ENCODE peak calls at places on chromosomes 13 and 19, in six cellular contexts. L is WTC11, P is K562, O is H1, Q is endothelial cell of umbilical vein, X is HepG2. K is an unnamed sample.

GRCh38 chr13:107993239-107993948 is 221.9 kb downstream of the LIG4 start:
- DNase-seq in L (no peak), P (peak; percentile 22), O (no peak), Q (no peak), X (no peak), K (no peak)

GRCh38 chr19:11478167-11479089 is 2.4 kb downstream of the ELAVL3 start:
- DNase-seq in L (no peak), P (peak; percentile 10), O (no peak), Q (no peak), X (no peak), K (no peak)

GRCh38 chr19:16883518-16883917 is 5.3 kb upstream of the F2RL3 start:
- DNase-seq in L (no peak), P (no peak), O (no peak), Q (no peak), X (no peak), K (no peak)

GRCh38 chr13:95512957-95513356 is 39.6 kb upstream of the CLDN10 start:
- DNase-seq in L (no peak), P (no peak), O (no peak), Q (no peak), X (no peak), K (no peak)

GRCh38 chr19:16677060-16677459 is 16.1 kb downstream of the TMEM38A start:
- DNase-seq in L (no peak), P (no peak), O (no peak), Q (no peak), X (no peak), K (no peak)

GRCh38 chr13:113552786-113553540 is 31.6 kb upstream of the TFDP1 start:
- DNase-seq in L (no peak), P (no peak), O (peak; percentile 38), Q (peak; percentile 97), X (no peak), K (no peak)

GRCh38 chr19:13629687-13630357 is 123.5 kb upstream of the CACNA1A start:
- DNase-seq in L (no peak), P (no peak), O (no peak), Q (no peak), X (no peak), K (no peak)

GRCh38 chr13:33281951-33282595 is 3.5 kb downstream of the STARD13 start:
- DNase-seq in L (no peak), P (no peak), O (no peak), Q (peak; percentile 69), X (no peak), K (no peak)

GRCh38 chr13:95099541-95099940 is 201.7 kb downstream of the ABCC4 start:
- DNase-seq in L (no peak), P (no peak), O (no peak), Q (peak; percentile 72), X (peak; percentile 36), K (peak; percentile 93)

GRCh38 chr19:1250374-1251232 is 2.2 kb downstream of the MIDN start:
- DNase-seq in L (peak; percentile 79), P (no peak), O (no peak), Q (peak; percentile 54), X (peak; percentile 68), K (no peak)

GRCh38 chr19:12794196-12794921 is 3.1 kb downstream of the JUNB start:
- DNase-seq in L (no peak), P (no peak), O (no peak), Q (no peak), X (no peak), K (no peak)

GRCh38 chr13:72194531-72194930 is 327.5 kb upstream of the DACH1 start:
- DNase-seq in L (no peak), P (no peak), O (no peak), Q (peak; percentile 43), X (no peak), K (no peak)

GRCh38 chr13:102983496-102983895 is 82.7 kb downstream of the SLC10A2 start:
- DNase-seq in L (no peak), P (no peak), O (no peak), Q (no peak), X (no peak), K (no peak)

DNA sequence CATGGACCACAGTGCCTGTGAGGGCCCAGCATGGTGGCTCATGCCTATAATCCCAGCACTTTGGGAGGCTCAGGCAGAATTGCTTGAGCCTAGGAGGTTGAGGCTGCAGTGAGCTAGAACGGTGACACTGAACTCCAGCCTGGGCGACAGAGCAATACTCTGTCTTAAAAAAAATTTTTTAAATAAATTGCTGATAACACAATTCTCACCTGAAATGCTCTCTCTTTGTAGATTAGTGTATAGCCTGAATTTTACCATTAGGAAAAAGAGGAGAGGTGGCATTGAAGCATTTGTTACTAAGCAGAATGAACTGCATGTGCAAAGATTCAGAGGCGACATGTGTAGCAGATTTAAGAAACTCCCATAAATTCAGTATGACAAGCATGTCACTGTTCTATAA is 29.1 kb upstream of the MAP3K10 start:
- DNase-seq in L (no peak), P (no peak), O (no peak), Q (no peak), X (no peak), K (no peak)
- TF ChIP-seq JUN in L (no peak), P (no peak), O (no peak), Q (no peak), X (no peak), K (no peak)

GRCh38 chr19:38374332-38375097 is at the start of gene PSMD8:
- DNase-seq in L (peak; percentile 99), P (peak; percentile 97), O (peak; percentile 96), Q (peak; percentile 99), X (peak; percentile 98), K (peak; percentile 100)
- TF ChIP-seq CTCF in L (no peak), P (peak; percentile 56), O (peak; percentile 14), Q (no peak), X (peak; percentile 65), K (peak; percentile 40)

GRCh38 chr13:76647550-76647949 is 238.7 kb downstream of the KCTD12 start:
- DNase-seq in L (no peak), P (no peak), O (no peak), Q (no peak), X (no peak), K (no peak)
- TF ChIP-seq JUN in L (no peak), P (no peak), O (no peak), Q (no peak), X (no peak), K (no peak)

GRCh38 chr19:48436586-48436985 is 9.2 kb upstream of the GRWD1 start:
- DNase-seq in L (no peak), P (peak; percentile 16), O (no peak), Q (no peak), X (no peak), K (no peak)

DNA sequence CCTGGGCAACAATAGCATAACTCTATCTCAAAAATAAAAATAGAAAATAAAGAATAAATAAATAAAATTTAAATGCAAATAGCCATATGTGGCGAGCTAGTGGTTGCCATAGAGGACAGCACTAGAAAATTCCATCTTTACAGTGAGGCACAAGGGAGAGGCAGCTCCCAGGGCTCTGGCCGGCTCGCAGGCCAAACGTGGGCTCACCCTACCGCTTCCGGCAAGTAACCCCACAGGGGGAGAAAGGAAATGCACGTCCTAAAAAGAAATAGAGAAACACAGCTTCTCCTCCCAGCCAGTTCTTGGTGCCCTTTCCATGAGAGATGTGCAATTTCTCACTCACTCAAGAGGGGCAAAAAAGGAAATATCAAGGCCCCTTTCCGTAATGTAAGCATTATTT is 12.4 kb upstream of the GRWD1 start:
- DNase-seq in L (no peak), P (no peak), O (no peak), Q (no peak), X (no peak), K (no peak)
- TF ChIP-seq CTCF in L (no peak), P (no peak), O (no peak), Q (no peak), X (no peak), K (no peak)

DNA sequence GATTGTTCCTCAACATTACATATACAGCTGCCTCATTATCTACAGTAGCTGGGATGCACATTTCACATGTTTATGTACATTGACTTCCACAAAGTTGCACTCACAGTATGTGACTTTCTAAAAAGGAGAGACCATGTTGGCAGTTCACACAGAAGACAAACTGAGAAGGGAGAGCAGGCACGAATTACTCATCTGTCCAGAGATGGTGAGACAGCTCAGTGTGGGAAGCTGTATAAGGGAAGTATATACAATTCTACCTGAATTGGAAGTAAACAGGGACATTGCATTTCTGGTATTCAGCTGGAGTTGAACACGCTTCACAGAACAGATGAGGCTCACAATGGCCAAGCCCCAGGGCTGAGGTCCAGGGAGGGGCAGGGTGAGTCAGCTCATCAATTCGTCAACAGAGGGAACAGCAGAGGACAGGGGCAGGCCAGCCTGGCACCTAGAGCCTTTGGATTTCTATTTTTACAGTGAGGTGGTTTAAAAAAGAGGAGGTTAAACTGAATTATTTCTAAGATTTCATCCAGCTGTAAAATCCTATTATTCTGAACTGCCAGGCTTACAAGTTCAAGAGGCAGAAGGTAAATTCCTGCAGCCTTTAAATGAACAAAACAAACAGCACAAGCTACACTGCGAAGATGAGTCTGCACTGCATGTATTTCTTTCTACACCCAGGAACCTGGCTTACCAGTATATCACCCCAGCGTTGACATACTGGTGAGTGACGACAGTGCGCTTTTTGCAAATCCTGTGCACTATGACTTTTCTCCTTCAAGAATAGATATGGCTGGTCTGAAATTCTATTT is 9.8 kb downstream of the PARP4 start:
- DNase-seq in L (no peak), P (no peak), O (no peak), Q (peak; percentile 45), X (peak; percentile 48), K (peak; percentile 7)
- TF ChIP-seq JUN in L (no peak), P (no peak), O (no peak), Q (no peak), X (no peak), K (no peak)

GRCh38 chr19:51628153-51628939 is 1.9 kb downstream of the SIGLEC5 start:
- DNase-seq in L (no peak), P (no peak), O (no peak), Q (no peak), X (no peak), K (no peak)
- TF ChIP-seq CTCF in L (no peak), P (no peak), O (no peak), Q (no peak), X (no peak), K (no peak)

DNA sequence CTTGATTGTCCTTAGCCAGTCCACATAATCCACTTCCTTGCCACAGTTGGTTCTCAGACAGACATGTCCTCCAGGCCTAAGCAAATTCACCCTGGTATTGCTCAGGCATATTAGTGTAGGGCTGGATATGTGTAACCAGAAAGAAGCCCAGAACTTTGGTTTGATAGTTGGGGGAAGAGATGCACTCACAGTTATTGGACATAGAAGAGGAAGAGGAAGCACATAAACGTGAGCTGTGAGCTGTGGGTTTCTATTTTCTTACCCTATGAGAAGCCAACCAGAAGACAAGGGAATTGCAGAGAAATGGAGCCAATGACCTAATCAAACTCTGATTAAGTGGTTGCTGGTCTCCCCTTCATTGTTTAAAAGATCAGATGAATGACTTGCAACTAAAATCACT is 24.3 kb upstream of the WDFY2 start:
- DNase-seq in L (no peak), P (no peak), O (no peak), Q (no peak), X (no peak), K (no peak)
- TF ChIP-seq JUN in L (no peak), P (no peak), O (no peak), Q (no peak), X (no peak), K (no peak)

K was measured in A549.